ENCODE peak calls at places on chromosome 14, in five cellular contexts. One of them, this sample, is unnamed.

GRCh38 chr14:98174031-98174430 is 1098.0 kb downstream of the BCL11B start:
- DNase-seq in ascending aorta: no peak
- DNase-seq in nephron progenitor cell: no peak
- DNase-seq in HFF-Myc: no peak
- DNase-seq in fibroblast of pulmonary artery: no peak
- DNase-seq in this sample: no peak

GRCh38 chr14:34930591-34931069 is 52.2 kb upstream of the SRP54 start:
- DNase-seq in fibroblast of pulmonary artery: no peak
- DNase-seq in HFF-Myc: no peak
- DNase-seq in ascending aorta: no peak
- DNase-seq in nephron progenitor cell: no peak
- DNase-seq in this sample: peak

GRCh38 chr14:99225804-99226203 is 46.2 kb downstream of the BCL11B start:
- DNase-seq in HFF-Myc: no peak
- DNase-seq in fibroblast of pulmonary artery: no peak
- DNase-seq in nephron progenitor cell: no peak
- DNase-seq in ascending aorta: no peak
- DNase-seq in this sample: peak

GRCh38 chr14:93029911-93030555 is 85.7 kb downstream of the ITPK1 start:
- DNase-seq in fibroblast of pulmonary artery: no peak
- DNase-seq in ascending aorta: no peak
- DNase-seq in nephron progenitor cell: no peak
- DNase-seq in HFF-Myc: no peak
- DNase-seq in this sample: no peak

GRCh38 chr14:53354331-53354730 is 201.2 kb upstream of the DDHD1 start:
- DNase-seq in ascending aorta: no peak
- DNase-seq in fibroblast of pulmonary artery: no peak
- DNase-seq in HFF-Myc: no peak
- DNase-seq in nephron progenitor cell: no peak
- DNase-seq in this sample: no peak

GRCh38 chr14:27181304-27181703 is 583.5 kb upstream of the NOVA1 start:
- DNase-seq in fibroblast of pulmonary artery: no peak
- DNase-seq in HFF-Myc: no peak
- DNase-seq in nephron progenitor cell: no peak
- DNase-seq in ascending aorta: no peak
- DNase-seq in this sample: no peak

GRCh38 chr14:93316716-93317115 is 16.1 kb downstream of the BTBD7 start:
- DNase-seq in fibroblast of pulmonary artery: no peak
- DNase-seq in nephron progenitor cell: no peak
- DNase-seq in ascending aorta: no peak
- DNase-seq in HFF-Myc: no peak
- DNase-seq in this sample: no peak

GRCh38 chr14:82725188-82725587 is 1191.5 kb upstream of the SEL1L start:
- DNase-seq in fibroblast of pulmonary artery: peak
- DNase-seq in HFF-Myc: no peak
- DNase-seq in nephron progenitor cell: no peak
- DNase-seq in ascending aorta: no peak
- DNase-seq in this sample: no peak

GRCh38 chr14:33229269-33229924 is 290.7 kb downstream of the NPAS3 start:
- DNase-seq in HFF-Myc: no peak
- DNase-seq in fibroblast of pulmonary artery: peak
- DNase-seq in nephron progenitor cell: no peak
- DNase-seq in ascending aorta: no peak
- DNase-seq in this sample: no peak

GRCh38 chr14:61510736-61511557 is 184.4 kb upstream of the HIF1A start:
- DNase-seq in ascending aorta: no peak
- DNase-seq in HFF-Myc: no peak
- DNase-seq in nephron progenitor cell: no peak
- DNase-seq in fibroblast of pulmonary artery: no peak
- DNase-seq in this sample: no peak

GRCh38 chr14:42804146-42804545 is 1197.5 kb downstream of the LRFN5 start:
- DNase-seq in HFF-Myc: no peak
- DNase-seq in nephron progenitor cell: no peak
- DNase-seq in ascending aorta: no peak
- DNase-seq in fibroblast of pulmonary artery: no peak
- DNase-seq in this sample: no peak

GRCh38 chr14:76964695-76965094 is 63.8 kb downstream of the IRF2BPL start:
- DNase-seq in nephron progenitor cell: no peak
- DNase-seq in HFF-Myc: no peak
- DNase-seq in ascending aorta: no peak
- DNase-seq in fibroblast of pulmonary artery: no peak
- DNase-seq in this sample: no peak

GRCh38 chr14:24838945-24839616 is 205.1 kb upstream of the GZMB start:
- DNase-seq in nephron progenitor cell: no peak
- DNase-seq in fibroblast of pulmonary artery: peak
- DNase-seq in HFF-Myc: no peak
- DNase-seq in ascending aorta: no peak
- DNase-seq in this sample: no peak

GRCh38 chr14:93045211-93045674 is 70.5 kb downstream of the ITPK1 start:
- DNase-seq in HFF-Myc: no peak
- DNase-seq in ascending aorta: no peak
- DNase-seq in nephron progenitor cell: no peak
- DNase-seq in fibroblast of pulmonary artery: no peak
- DNase-seq in this sample: no peak

GRCh38 chr14:37196604-37197420 is 925 bp upstream of the MIPOL1 start:
- DNase-seq in HFF-Myc: no peak
- DNase-seq in fibroblast of pulmonary artery: no peak
- DNase-seq in nephron progenitor cell: no peak
- DNase-seq in ascending aorta: no peak
- DNase-seq in this sample: no peak

GRCh38 chr14:90398841-90399540 is 2.2 kb downstream of the CALM1 start:
- DNase-seq in nephron progenitor cell: no peak
- DNase-seq in ascending aorta: no peak
- DNase-seq in HFF-Myc: no peak
- DNase-seq in fibroblast of pulmonary artery: no peak
- DNase-seq in this sample: no peak

GRCh38 chr14:20682435-20683124 is 1.8 kb upstream of the RNASE4 start:
- DNase-seq in HFF-Myc: peak
- DNase-seq in nephron progenitor cell: peak
- DNase-seq in ascending aorta: peak
- DNase-seq in fibroblast of pulmonary artery: peak
- DNase-seq in this sample: peak

GRCh38 chr14:55938249-55938791 is 179.9 kb upstream of the PELI2 start:
- DNase-seq in HFF-Myc: peak
- DNase-seq in nephron progenitor cell: no peak
- DNase-seq in ascending aorta: no peak
- DNase-seq in fibroblast of pulmonary artery: peak
- DNase-seq in this sample: no peak

GRCh38 chr14:67413806-67414769 is 2.1 kb upstream of the PLEK2 start:
- DNase-seq in ascending aorta: no peak
- DNase-seq in nephron progenitor cell: no peak
- DNase-seq in HFF-Myc: peak
- DNase-seq in fibroblast of pulmonary artery: peak
- DNase-seq in this sample: no peak

GRCh38 chr14:24317141-24317927 is 6.0 kb downstream of the LTB4R start:
- DNase-seq in HFF-Myc: no peak
- DNase-seq in ascending aorta: no peak
- DNase-seq in fibroblast of pulmonary artery: no peak
- DNase-seq in nephron progenitor cell: no peak
- DNase-seq in this sample: no peak

GRCh38 chr14:51242545-51243490 is 2.8 kb downstream of the TMX1 start:
- DNase-seq in fibroblast of pulmonary artery: no peak
- DNase-seq in ascending aorta: no peak
- DNase-seq in nephron progenitor cell: peak
- DNase-seq in HFF-Myc: no peak
- DNase-seq in this sample: no peak
- TF ChIP-seq CTCF in fibroblast of pulmonary artery: no peak
- TF ChIP-seq CTCF in ascending aorta: no peak
- TF ChIP-seq CTCF in nephron progenitor cell: no peak
- TF ChIP-seq CTCF in HFF-Myc: no peak
- TF ChIP-seq CTCF in this sample: no peak

GRCh38 chr14:100616854-100617714 is 29.9 kb upstream of the BEGAIN start:
- DNase-seq in ascending aorta: no peak
- DNase-seq in HFF-Myc: no peak
- DNase-seq in nephron progenitor cell: no peak
- DNase-seq in fibroblast of pulmonary artery: no peak
- DNase-seq in this sample: no peak
- TF ChIP-seq CTCF in ascending aorta: no peak
- TF ChIP-seq CTCF in HFF-Myc: no peak
- TF ChIP-seq CTCF in nephron progenitor cell: no peak
- TF ChIP-seq CTCF in fibroblast of pulmonary artery: no peak
- TF ChIP-seq CTCF in this sample: no peak

GRCh38 chr14:104253223-104253822 is 114.9 kb downstream of the KIF26A start:
- DNase-seq in nephron progenitor cell: no peak
- DNase-seq in ascending aorta: no peak
- DNase-seq in fibroblast of pulmonary artery: no peak
- DNase-seq in HFF-Myc: no peak
- DNase-seq in this sample: peak

GRCh38 chr14:104253901-104254353 is 115.5 kb downstream of the KIF26A start:
- DNase-seq in ascending aorta: no peak
- DNase-seq in fibroblast of pulmonary artery: no peak
- DNase-seq in HFF-Myc: no peak
- DNase-seq in nephron progenitor cell: no peak
- DNase-seq in this sample: no peak

GRCh38 chr14:104250175-104250574 is 111.8 kb downstream of the KIF26A start:
- DNase-seq in ascending aorta: no peak
- DNase-seq in fibroblast of pulmonary artery: no peak
- DNase-seq in HFF-Myc: no peak
- DNase-seq in nephron progenitor cell: no peak
- DNase-seq in this sample: no peak

GRCh38 chr14:104254735-104255400 is 116.5 kb downstream of the KIF26A start:
- DNase-seq in fibroblast of pulmonary artery: no peak
- DNase-seq in nephron progenitor cell: no peak
- DNase-seq in ascending aorta: no peak
- DNase-seq in HFF-Myc: no peak
- DNase-seq in this sample: peak

GRCh38 chr14:104252256-104253215 is 114.1 kb downstream of the KIF26A start:
- DNase-seq in HFF-Myc: no peak
- DNase-seq in ascending aorta: no peak
- DNase-seq in nephron progenitor cell: no peak
- DNase-seq in fibroblast of pulmonary artery: no peak
- DNase-seq in this sample: no peak
- TF ChIP-seq CTCF in HFF-Myc: no peak
- TF ChIP-seq CTCF in ascending aorta: no peak
- TF ChIP-seq CTCF in nephron progenitor cell: no peak
- TF ChIP-seq CTCF in fibroblast of pulmonary artery: no peak
- TF ChIP-seq CTCF in this sample: no peak

GRCh38 chr14:85416771-85417170 is 113.2 kb upstream of the FLRT2 start:
- DNase-seq in HFF-Myc: peak
- DNase-seq in nephron progenitor cell: no peak
- DNase-seq in fibroblast of pulmonary artery: peak
- DNase-seq in ascending aorta: no peak
- DNase-seq in this sample: no peak

GRCh38 chr14:85417396-85417795 is 112.5 kb upstream of the FLRT2 start:
- DNase-seq in HFF-Myc: no peak
- DNase-seq in ascending aorta: no peak
- DNase-seq in fibroblast of pulmonary artery: no peak
- DNase-seq in nephron progenitor cell: no peak
- DNase-seq in this sample: no peak

GRCh38 chr14:85412756-85413155 is 117.2 kb upstream of the FLRT2 start:
- DNase-seq in nephron progenitor cell: no peak
- DNase-seq in ascending aorta: no peak
- DNase-seq in fibroblast of pulmonary artery: no peak
- DNase-seq in HFF-Myc: no peak
- DNase-seq in this sample: no peak

GRCh38 chr14:85414142-85414541 is 115.8 kb upstream of the FLRT2 start:
- DNase-seq in fibroblast of pulmonary artery: peak
- DNase-seq in nephron progenitor cell: no peak
- DNase-seq in HFF-Myc: no peak
- DNase-seq in ascending aorta: no peak
- DNase-seq in this sample: no peak

DNA sequence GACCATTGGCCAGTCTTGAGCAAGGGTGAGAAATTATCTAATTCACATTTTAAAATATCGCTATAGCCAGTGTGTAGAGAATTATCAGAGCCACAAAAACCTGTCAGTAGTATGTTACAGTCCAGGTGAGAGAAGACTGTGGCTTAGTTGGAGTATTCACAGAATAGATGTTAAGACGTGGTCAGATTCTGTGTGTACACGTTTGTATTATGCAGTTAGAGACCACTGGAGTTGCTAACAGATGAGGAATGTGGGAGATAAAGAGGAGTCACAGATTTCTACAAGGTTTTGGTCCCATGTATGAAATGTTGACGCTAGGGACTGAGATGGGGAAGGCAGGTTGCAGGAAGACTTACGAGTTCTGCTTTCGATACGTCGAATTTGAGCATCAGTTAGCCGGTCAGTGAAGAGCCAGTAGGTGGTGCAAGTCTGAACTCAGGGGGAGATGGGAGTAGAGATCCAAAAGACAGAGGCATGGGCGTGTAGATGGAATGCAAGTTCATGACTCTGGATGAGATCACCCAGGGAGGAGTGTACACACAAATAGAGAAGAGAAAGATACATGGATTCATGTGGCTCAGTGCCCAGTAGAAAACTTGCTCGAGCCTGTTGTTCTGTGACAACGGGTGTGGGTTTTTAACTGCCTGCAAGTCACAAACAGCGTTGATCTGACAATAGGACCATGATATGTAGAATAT is 114.8 kb upstream of the FLRT2 start:
- DNase-seq in HFF-Myc: peak
- DNase-seq in fibroblast of pulmonary artery: peak
- DNase-seq in ascending aorta: no peak
- DNase-seq in nephron progenitor cell: no peak
- DNase-seq in this sample: no peak
- TF ChIP-seq CTCF in HFF-Myc: peak
- TF ChIP-seq CTCF in fibroblast of pulmonary artery: peak
- TF ChIP-seq CTCF in ascending aorta: no peak
- TF ChIP-seq CTCF in nephron progenitor cell: no peak
- TF ChIP-seq CTCF in this sample: no peak

GRCh38 chr14:59018978-59019377 is 169.5 kb upstream of the DAAM1 start:
- DNase-seq in nephron progenitor cell: no peak
- DNase-seq in fibroblast of pulmonary artery: peak
- DNase-seq in ascending aorta: no peak
- DNase-seq in HFF-Myc: no peak
- DNase-seq in this sample: no peak
- TF ChIP-seq CTCF in nephron progenitor cell: peak
- TF ChIP-seq CTCF in fibroblast of pulmonary artery: peak
- TF ChIP-seq CTCF in ascending aorta: peak
- TF ChIP-seq CTCF in HFF-Myc: peak
- TF ChIP-seq CTCF in this sample: no peak

GRCh38 chr14:60508707-60509437 is at the start of gene SIX6:
- DNase-seq in fibroblast of pulmonary artery: peak
- DNase-seq in nephron progenitor cell: peak
- DNase-seq in ascending aorta: no peak
- DNase-seq in HFF-Myc: no peak
- DNase-seq in this sample: no peak
- TF ChIP-seq CTCF in fibroblast of pulmonary artery: no peak
- TF ChIP-seq CTCF in nephron progenitor cell: peak
- TF ChIP-seq CTCF in ascending aorta: no peak
- TF ChIP-seq CTCF in HFF-Myc: no peak
- TF ChIP-seq CTCF in this sample: no peak

This sample was measured in CD8-positive, alpha-beta T cell.